ENCODE peak calls at places on chromosomes 7 and 10, in seven cellular contexts. M is heart left ventricle, D is OCI-LY7, V is endothelial cell, Y is left ventricle myocardium inferior, C is GM12865, R is colonic mucosa. U is an unnamed sample.

GRCh38 chr7:46100521-46100920 is 179.4 kb upstream of the IGFBP3 start:
- DNase-seq in D (no peak), V (no peak), R (no peak), Y (no peak), M (no peak), C (no peak), U (no peak)

GRCh38 chr7:28102778-28103177 is 77.8 kb downstream of the JAZF1 start:
- DNase-seq in D (no peak), V (no peak), R (no peak), Y (no peak), C (no peak), M (peak), U (no peak)

GRCh38 chr10:60444494-60445064 is 54.9 kb upstream of the ANK3 start:
- DNase-seq in D (no peak), C (no peak), Y (no peak), M (no peak), R (no peak), V (no peak), U (no peak)

GRCh38 chr7:26198781-26199169 is 1.8 kb downstream of the HNRNPA2B1 start:
- DNase-seq in M (no peak), D (no peak), Y (no peak), R (no peak), V (no peak), C (no peak), U (no peak)

GRCh38 chr10:14654821-14655382 is 119.8 kb downstream of the FAM107B start:
- DNase-seq in V (no peak), R (no peak), C (no peak), D (no peak), Y (no peak), M (no peak), U (no peak)

GRCh38 chr10:122054046-122055025 is 65.4 kb downstream of the TACC2 start:
- DNase-seq in M (peak), V (peak), D (no peak), R (peak), C (peak), Y (peak), U (no peak)

GRCh38 chr10:112996462-112996861 is 46.4 kb downstream of the TCF7L2 start:
- DNase-seq in C (peak), R (no peak), D (peak), V (no peak), M (no peak), Y (no peak), U (no peak)

GRCh38 chr10:104844073-104844472 is 203.0 kb downstream of the SORCS3 start:
- DNase-seq in V (no peak), D (no peak), M (no peak), Y (no peak), C (no peak), R (no peak), U (no peak)

GRCh38 chr7:55912748-55913158 is 25.5 kb downstream of the ZNF713 start:
- DNase-seq in M (no peak), V (no peak), Y (no peak), D (no peak), C (no peak), R (no peak), U (no peak)

GRCh38 chr10:12177642-12178041 is 18.0 kb downstream of the NUDT5 start:
- DNase-seq in V (no peak), C (no peak), D (no peak), R (no peak), M (no peak), Y (no peak), U (no peak)

GRCh38 chr7:40489844-40490602 is 355.2 kb downstream of the SUGCT start:
- DNase-seq in M (no peak), D (no peak), C (no peak), R (no peak), Y (no peak), V (no peak), U (no peak)

GRCh38 chr7:73642834-73643233 is 18.5 kb upstream of the MLXIPL start:
- DNase-seq in C (no peak), M (no peak), D (no peak), V (no peak), R (no peak), Y (no peak), U (no peak)

GRCh38 chr7:28882896-28883470 is 75.1 kb downstream of the TRIL start:
- DNase-seq in Y (no peak), M (no peak), C (no peak), V (no peak), D (no peak), R (no peak), U (no peak)

GRCh38 chr7:128052404-128052803 is 21.2 kb upstream of the LRRC4 start:
- DNase-seq in V (no peak), Y (no peak), M (no peak), R (no peak), C (no peak), D (no peak), U (no peak)

GRCh38 chr10:22229756-22230330 is 12.0 kb upstream of the EBLN1 start:
- DNase-seq in R (no peak), D (peak), C (no peak), V (no peak), Y (no peak), M (no peak), U (no peak)

GRCh38 chr7:136139392-136139791 is 162.2 kb upstream of the MTPN start:
- DNase-seq in C (no peak), D (no peak), V (no peak), R (no peak), M (no peak), Y (no peak), U (no peak)

GRCh38 chr7:75892634-75893272 is 13.9 kb downstream of the RHBDD2 start:
- DNase-seq in D (no peak), Y (peak), C (no peak), V (no peak), R (no peak), M (peak), U (no peak)

GRCh38 chr10:116109881-116110280 is 163.1 kb downstream of the GFRA1 start:
- DNase-seq in M (no peak), V (no peak), D (no peak), R (no peak), C (no peak), Y (no peak), U (no peak)

GRCh38 chr10:93436577-93436976 is 45.6 kb downstream of the MYOF start:
- DNase-seq in C (no peak), R (no peak), V (no peak), Y (no peak), M (no peak), D (no peak), U (no peak)

GRCh38 chr10:50917486-50917885 is 32.1 kb upstream of the A1CF start:
- DNase-seq in V (no peak), R (no peak), C (no peak), M (no peak), D (no peak), Y (no peak), U (no peak)

GRCh38 chr7:107605223-107605815 is 25.3 kb downstream of the BCAP29 start:
- DNase-seq in V (no peak), C (no peak), R (no peak), M (no peak), D (no peak), Y (no peak), U (no peak)

GRCh38 chr10:16271571-16271970 is 165.2 kb upstream of the PTER start:
- DNase-seq in D (no peak), M (no peak), Y (no peak), C (no peak), R (no peak), V (no peak), U (no peak)

GRCh38 chr7:101555269-101555920 is 73.7 kb downstream of the MYL10 start:
- DNase-seq in V (no peak), M (no peak), D (no peak), R (no peak), C (no peak), Y (no peak), U (peak)

GRCh38 chr10:3827266-3827665 is 42.3 kb upstream of the KLF6 start:
- DNase-seq in Y (no peak), R (no peak), C (no peak), V (no peak), M (no peak), D (no peak), U (no peak)

GRCh38 chr10:24603333-24603732 is 120.4 kb downstream of the ARHGAP21 start:
- DNase-seq in D (no peak), M (no peak), Y (no peak), V (no peak), R (no peak), C (no peak), U (no peak)

GRCh38 chr7:69825031-69825681 is 226.9 kb downstream of the AUTS2 start:
- DNase-seq in D (peak), C (peak), V (no peak), Y (no peak), R (no peak), M (no peak), U (no peak)
- TF ChIP-seq CTCF in D (peak), C (peak), V (no peak), Y (peak), R (no peak), M (peak), U (no peak)

DNA sequence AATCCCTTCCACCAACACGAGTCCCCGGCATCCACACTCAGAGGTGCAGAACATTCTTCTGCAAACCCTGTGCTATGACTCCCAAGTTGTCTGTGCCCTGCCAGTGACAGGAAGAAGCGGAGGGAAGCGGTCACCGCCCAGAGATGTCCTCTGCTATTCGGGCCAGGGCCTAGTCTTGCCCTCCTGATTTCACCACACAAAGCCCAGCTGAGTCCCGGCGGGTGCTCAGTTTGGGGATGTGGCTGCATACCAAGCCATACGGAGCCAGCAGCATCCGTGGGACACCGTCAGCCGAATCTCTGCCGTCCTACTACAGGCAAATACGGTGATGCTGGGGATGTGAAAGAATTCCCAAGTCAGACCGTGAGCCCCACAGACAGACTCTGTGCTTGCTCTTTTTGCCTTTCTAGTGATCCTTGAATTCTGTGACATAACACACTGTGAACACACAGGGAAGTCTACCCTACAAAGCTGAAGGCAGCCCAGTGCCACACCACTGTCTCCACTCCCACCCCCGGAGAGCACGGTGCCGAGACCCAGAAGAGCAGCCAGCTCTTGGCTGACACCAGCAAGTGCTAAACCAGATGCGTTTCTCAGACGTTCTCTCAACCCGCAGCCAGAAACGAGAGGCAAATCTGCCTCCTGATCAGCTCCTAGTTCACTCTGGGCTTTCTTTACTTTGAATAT is 2.0 kb downstream of the STK32C start:
- DNase-seq in R (no peak), Y (no peak), D (no peak), M (peak), V (no peak), C (no peak), U (no peak)
- TF ChIP-seq CTCF in R (no peak), Y (no peak), D (no peak), M (no peak), V (no peak), C (no peak), U (no peak)

GRCh38 chr10:109430844-109431243 is 492.5 kb downstream of the XPNPEP1 start:
- DNase-seq in D (no peak), V (no peak), Y (no peak), C (no peak), R (no peak), M (no peak), U (no peak)

GRCh38 chr10:109426987-109427386 is 496.3 kb downstream of the XPNPEP1 start:
- DNase-seq in D (no peak), C (no peak), Y (no peak), R (no peak), V (no peak), M (no peak), U (no peak)

GRCh38 chr10:109428775-109429480 is 494.4 kb downstream of the XPNPEP1 start:
- DNase-seq in C (no peak), R (no peak), D (no peak), V (no peak), M (no peak), Y (no peak), U (no peak)

GRCh38 chr10:109429956-109430760 is 493.2 kb downstream of the XPNPEP1 start:
- DNase-seq in M (no peak), R (no peak), C (no peak), V (no peak), D (no peak), Y (no peak), U (no peak)

DNA sequence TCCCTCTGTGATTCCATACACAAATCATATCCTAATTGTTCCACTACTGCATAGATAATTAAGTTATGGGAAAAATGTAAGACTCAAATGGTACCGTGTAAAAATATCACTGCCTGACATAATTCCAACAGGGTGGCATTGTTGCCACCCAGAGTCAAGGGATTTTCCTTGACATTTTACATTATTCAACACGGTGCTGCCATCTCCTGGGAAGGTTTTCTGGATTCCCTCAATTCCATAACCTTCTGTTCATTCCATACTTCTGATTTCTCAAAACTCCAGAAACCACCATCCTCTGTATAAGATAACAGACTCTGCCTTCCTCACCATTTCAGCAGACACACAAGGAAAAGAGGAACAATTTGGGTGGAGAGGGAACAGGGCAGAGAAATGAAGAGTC is 495.9 kb downstream of the XPNPEP1 start:
- DNase-seq in R (no peak), M (no peak), C (no peak), D (no peak), Y (no peak), V (no peak), U (no peak)
- TF ChIP-seq CTCF in R (no peak), M (no peak), C (no peak), D (no peak), Y (no peak), V (no peak), U (no peak)

DNA sequence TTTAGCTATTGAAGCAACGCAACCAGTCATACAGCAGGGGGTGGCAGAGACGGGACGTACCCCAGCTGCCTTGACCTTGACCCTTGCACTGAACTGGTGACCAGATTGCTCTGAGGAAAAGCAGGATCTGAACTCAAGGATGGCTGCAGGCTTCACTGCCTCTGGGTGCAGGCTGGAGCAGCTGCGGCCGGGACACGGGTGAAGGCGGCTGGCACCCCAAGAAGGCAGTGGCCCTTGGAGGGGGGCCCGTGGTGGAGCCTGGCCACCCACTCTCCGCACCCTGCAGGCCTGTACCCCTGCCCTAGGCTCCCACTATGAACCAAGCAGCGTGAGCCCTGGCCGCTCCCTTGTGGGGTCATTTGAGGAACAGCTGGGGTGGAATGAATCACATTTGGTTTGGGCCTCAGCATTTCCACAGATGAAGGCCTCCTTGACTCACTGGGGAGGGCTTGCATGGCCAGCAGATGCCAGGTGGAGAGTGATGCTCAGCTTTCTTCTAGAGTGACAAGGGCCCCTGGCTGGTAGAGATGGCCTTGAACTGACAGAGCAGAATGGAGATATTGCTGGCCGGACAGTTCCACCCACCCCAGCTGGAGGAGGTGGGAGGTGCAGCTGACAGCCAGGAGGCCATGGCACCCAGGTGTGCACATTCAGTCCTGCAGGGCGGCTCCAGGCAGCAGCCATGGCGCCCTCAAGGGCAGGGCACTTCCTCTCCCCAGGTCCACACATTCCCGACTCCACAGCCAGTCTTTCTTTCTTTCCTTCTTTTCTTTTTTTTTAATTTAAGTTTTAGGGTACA is 218.8 kb downstream of the WDR37 start:
- DNase-seq in M (no peak), V (no peak), C (no peak), Y (no peak), R (no peak), D (no peak), U (no peak)
- TF ChIP-seq CTCF in M (no peak), V (no peak), C (no peak), Y (no peak), R (no peak), D (no peak), U (no peak)

GRCh38 chr7:157405914-157406810 is 69.4 kb downstream of the DNAJB6 start:
- DNase-seq in C (no peak), R (no peak), V (no peak), M (peak), Y (peak), D (no peak), U (no peak)
- TF ChIP-seq CTCF in C (no peak), R (no peak), V (no peak), M (peak), Y (peak), D (peak), U (no peak)

GRCh38 chr10:72260588-72261322 is 13.0 kb upstream of the DDIT4 start:
- DNase-seq in V (peak), Y (peak), M (peak), R (peak), C (peak), D (peak), U (peak)
- TF ChIP-seq CTCF in V (no peak), Y (no peak), M (no peak), R (no peak), C (peak), D (peak), U (no peak)

GRCh38 chr7:78970440-78970916 is 483.0 kb downstream of the MAGI2 start:
- DNase-seq in D (no peak), R (no peak), M (no peak), V (peak), C (no peak), Y (no peak), U (no peak)
- TF ChIP-seq CTCF in D (no peak), R (no peak), M (no peak), V (no peak), C (no peak), Y (no peak), U (no peak)

GRCh38 chr10:66838656-66839055 is 87.2 kb upstream of the LRRTM3 start:
- DNase-seq in V (no peak), Y (no peak), C (no peak), R (no peak), M (no peak), D (no peak), U (no peak)

GRCh38 chr10:66842867-66843266 is 83.0 kb upstream of the LRRTM3 start:
- DNase-seq in V (no peak), M (no peak), D (no peak), R (no peak), Y (no peak), C (no peak), U (no peak)

DNA sequence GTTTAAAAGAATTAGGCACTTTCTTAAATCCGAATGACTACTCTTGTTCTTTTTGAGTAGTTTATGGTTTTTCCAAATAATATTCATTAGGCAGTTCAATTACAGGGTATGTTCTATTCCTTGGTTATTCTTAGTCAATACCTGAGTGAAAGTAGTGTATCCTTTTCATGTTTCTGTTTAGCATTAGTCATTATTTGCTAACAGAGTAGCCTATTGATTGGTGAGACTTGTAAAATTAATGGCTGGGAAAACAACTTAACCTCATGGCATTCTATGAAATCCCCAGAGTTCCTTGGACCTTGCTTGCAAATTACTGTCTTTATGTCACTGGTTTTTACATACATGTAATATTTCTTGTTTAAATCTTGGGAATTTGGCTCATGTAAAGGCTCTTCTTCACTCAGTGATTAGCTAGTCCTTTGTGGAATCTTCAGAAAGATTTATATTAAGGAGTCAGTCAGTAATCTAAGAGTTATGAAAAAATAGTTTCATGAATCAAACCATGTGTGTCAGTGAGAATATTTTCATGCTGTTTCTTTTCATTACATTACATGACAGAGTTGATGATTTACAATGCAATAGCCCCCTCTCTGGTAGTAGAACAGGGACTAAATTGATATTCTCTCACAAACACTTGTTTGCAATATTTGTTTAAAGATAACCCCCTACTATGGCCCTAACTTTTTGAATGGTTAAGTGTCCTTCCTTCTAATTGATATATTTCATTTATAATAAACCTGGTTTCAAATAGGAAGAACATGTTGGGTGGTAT is 81.5 kb upstream of the LRRTM3 start:
- DNase-seq in Y (no peak), C (no peak), V (no peak), D (no peak), R (no peak), M (no peak), U (no peak)
- TF ChIP-seq CTCF in Y (no peak), C (no peak), V (no peak), D (no peak), R (no peak), M (no peak), U (no peak)

GRCh38 chr7:138865843-138866242 is 67.8 kb upstream of the ATP6V0A4 start:
- DNase-seq in Y (no peak), V (no peak), M (no peak), D (peak), C (peak), R (no peak), U (no peak)
- TF ChIP-seq CTCF in Y (no peak), V (peak), M (no peak), D (peak), C (peak), R (no peak), U (no peak)

DNA sequence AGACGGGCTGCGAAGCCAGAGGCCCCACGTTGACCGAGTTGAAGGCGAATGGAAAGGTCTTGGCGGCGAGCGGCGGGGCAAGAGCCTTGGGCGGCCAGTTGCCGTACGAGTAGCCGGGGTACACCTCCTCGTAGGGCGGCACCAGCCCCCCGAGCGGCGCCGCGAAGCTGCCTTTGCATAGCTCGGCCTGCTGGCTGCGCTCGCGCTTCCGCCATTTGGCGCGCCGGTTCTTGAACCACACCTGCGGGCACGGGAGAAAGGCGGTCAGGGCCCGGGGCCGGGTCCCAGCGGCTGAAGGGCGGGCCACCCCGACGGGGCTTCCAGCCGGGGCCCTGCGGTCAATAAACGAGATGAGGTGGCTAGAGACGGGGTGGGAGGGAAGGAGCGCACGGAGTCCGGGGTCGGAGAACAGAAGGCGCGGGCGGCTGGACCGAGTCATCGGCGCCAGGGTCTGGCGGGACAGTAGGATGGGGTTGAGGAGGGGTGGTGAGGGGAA is 4.8 kb downstream of the ELOVL3 start:
- DNase-seq in R (peak), D (no peak), C (peak), V (peak), M (peak), Y (peak), U (peak)
- TF ChIP-seq CTCF in R (peak), D (no peak), C (peak), V (no peak), M (peak), Y (peak), U (no peak)